ENCODE peak calls at places on chromosome X, in four cellular contexts. One of them, this sample, is unnamed.

GRCh38 chrX:123731258-123731986 is 1.4 kb downstream of the THOC2 start:
- DNase-seq in keratinocyte: no peak
- DNase-seq in activated T-cell treated with anti-CD3 and anti-CD28 coated beads, Interleukin-2, amount 50 U/mL, for 72 hours: peak; percentile 9
- DNase-seq in T-helper 17 cell: no peak
- DNase-seq in this sample: no peak

GRCh38 chrX:115561605-115562491 is 874 bp downstream of the PLS3 start:
- DNase-seq in activated T-cell treated with anti-CD3 and anti-CD28 coated beads, Interleukin-2, amount 50 U/mL, for 72 hours: no peak
- DNase-seq in T-helper 17 cell: no peak
- DNase-seq in keratinocyte: no peak
- DNase-seq in this sample: no peak

GRCh38 chrX:150870487-150871340 is 27.8 kb downstream of the CD99L2 start:
- DNase-seq in activated T-cell treated with anti-CD3 and anti-CD28 coated beads, Interleukin-2, amount 50 U/mL, for 72 hours: no peak
- DNase-seq in T-helper 17 cell: no peak
- DNase-seq in keratinocyte: no peak
- DNase-seq in this sample: no peak

GRCh38 chrX:75155830-75156525 is at the start of gene ABCB7:
- DNase-seq in activated T-cell treated with anti-CD3 and anti-CD28 coated beads, Interleukin-2, amount 50 U/mL, for 72 hours: peak; percentile 60
- DNase-seq in T-helper 17 cell: peak; percentile 36
- DNase-seq in keratinocyte: no peak
- DNase-seq in this sample: no peak

GRCh38 chrX:1102786-1103185 is 109.7 kb downstream of the CRLF2 start:
- DNase-seq in keratinocyte: no peak
- DNase-seq in T-helper 17 cell: no peak
- DNase-seq in activated T-cell treated with anti-CD3 and anti-CD28 coated beads, Interleukin-2, amount 50 U/mL, for 72 hours: no peak
- DNase-seq in this sample: no peak

GRCh38 chrX:150940844-150941495 is 42.2 kb upstream of the HMGB3 start:
- DNase-seq in T-helper 17 cell: no peak
- DNase-seq in activated T-cell treated with anti-CD3 and anti-CD28 coated beads, Interleukin-2, amount 50 U/mL, for 72 hours: no peak
- DNase-seq in keratinocyte: no peak
- DNase-seq in this sample: no peak

GRCh38 chrX:106716004-106716403 is 10.5 kb upstream of the RNF128 start:
- DNase-seq in T-helper 17 cell: no peak
- DNase-seq in keratinocyte: no peak
- DNase-seq in activated T-cell treated with anti-CD3 and anti-CD28 coated beads, Interleukin-2, amount 50 U/mL, for 72 hours: no peak
- DNase-seq in this sample: no peak

GRCh38 chrX:136710324-136710951 is 62.5 kb downstream of the CD40LG start:
- DNase-seq in T-helper 17 cell: no peak
- DNase-seq in activated T-cell treated with anti-CD3 and anti-CD28 coated beads, Interleukin-2, amount 50 U/mL, for 72 hours: no peak
- DNase-seq in keratinocyte: no peak
- DNase-seq in this sample: no peak

GRCh38 chrX:1380672-1381233 is 11.2 kb downstream of the SLC25A6 start:
- DNase-seq in T-helper 17 cell: no peak
- DNase-seq in activated T-cell treated with anti-CD3 and anti-CD28 coated beads, Interleukin-2, amount 50 U/mL, for 72 hours: no peak
- DNase-seq in keratinocyte: no peak
- DNase-seq in this sample: no peak

GRCh38 chrX:47568656-47569295 is 7.8 kb downstream of the ARAF start:
- DNase-seq in activated T-cell treated with anti-CD3 and anti-CD28 coated beads, Interleukin-2, amount 50 U/mL, for 72 hours: peak; percentile 39
- DNase-seq in keratinocyte: no peak
- DNase-seq in T-helper 17 cell: no peak
- DNase-seq in this sample: no peak

GRCh38 chrX:71650333-71650969 is 16.9 kb upstream of the LOC101059915 start:
- DNase-seq in keratinocyte: no peak
- DNase-seq in T-helper 17 cell: no peak
- DNase-seq in activated T-cell treated with anti-CD3 and anti-CD28 coated beads, Interleukin-2, amount 50 U/mL, for 72 hours: peak; percentile 26
- DNase-seq in this sample: no peak

GRCh38 chrX:9278475-9279270 is 186.2 kb upstream of the TBL1X start:
- DNase-seq in keratinocyte: no peak
- DNase-seq in T-helper 17 cell: no peak
- DNase-seq in activated T-cell treated with anti-CD3 and anti-CD28 coated beads, Interleukin-2, amount 50 U/mL, for 72 hours: no peak
- DNase-seq in this sample: no peak

GRCh38 chrX:25015486-25016360 is at the start of gene ARX:
- DNase-seq in T-helper 17 cell: no peak
- DNase-seq in keratinocyte: no peak
- DNase-seq in activated T-cell treated with anti-CD3 and anti-CD28 coated beads, Interleukin-2, amount 50 U/mL, for 72 hours: peak; percentile 54
- DNase-seq in this sample: peak; percentile 48

GRCh38 chrX:52422884-52423283 is 54.1 kb downstream of the XAGE2 start:
- DNase-seq in keratinocyte: no peak
- DNase-seq in activated T-cell treated with anti-CD3 and anti-CD28 coated beads, Interleukin-2, amount 50 U/mL, for 72 hours: no peak
- DNase-seq in T-helper 17 cell: no peak
- DNase-seq in this sample: no peak

This sample was measured in epithelial cell of prostate.